ENCODE peak calls at places on chromosomes 3 and 15, in four cellular contexts. One of them, this sample, is unnamed.

GRCh38 chr3:11200679-11200952 is 46.3 kb downstream of the HRH1 start:
- DNase-seq in M059J: no peak
- DNase-seq in activated CD8-positive, alpha-beta memory T cell treated with anti-CD3 and anti-CD28 coated beads for 48 hours: no peak
- DNase-seq in cardiac muscle cell: no peak
- DNase-seq in this sample: no peak

GRCh38 chr3:19147905-19148767 is at the start of gene KCNH8:
- DNase-seq in M059J: no peak
- DNase-seq in activated CD8-positive, alpha-beta memory T cell treated with anti-CD3 and anti-CD28 coated beads for 48 hours: no peak
- DNase-seq in cardiac muscle cell: peak; percentile 56
- DNase-seq in this sample: no peak

GRCh38 chr15:25641762-25642161 is 202.9 kb upstream of the UBE3A start:
- DNase-seq in M059J: no peak
- DNase-seq in activated CD8-positive, alpha-beta memory T cell treated with anti-CD3 and anti-CD28 coated beads for 48 hours: no peak
- DNase-seq in cardiac muscle cell: no peak
- DNase-seq in this sample: no peak

GRCh38 chr15:65192016-65192415 is 6.9 kb upstream of the CLPX start:
- DNase-seq in M059J: peak; percentile 21
- DNase-seq in activated CD8-positive, alpha-beta memory T cell treated with anti-CD3 and anti-CD28 coated beads for 48 hours: no peak
- DNase-seq in cardiac muscle cell: no peak
- DNase-seq in this sample: no peak

GRCh38 chr3:59052803-59053411 is 3.1 kb upstream of the CFAP20DC start:
- DNase-seq in M059J: peak; percentile 39
- DNase-seq in activated CD8-positive, alpha-beta memory T cell treated with anti-CD3 and anti-CD28 coated beads for 48 hours: no peak
- DNase-seq in cardiac muscle cell: peak; percentile 12
- DNase-seq in this sample: peak; percentile 59

GRCh38 chr3:184540777-184541681 is 20.6 kb upstream of the EPHB3 start:
- DNase-seq in M059J: peak; percentile 41
- DNase-seq in activated CD8-positive, alpha-beta memory T cell treated with anti-CD3 and anti-CD28 coated beads for 48 hours: peak; percentile 51
- DNase-seq in cardiac muscle cell: peak; percentile 81
- DNase-seq in this sample: peak; percentile 85

GRCh38 chr3:61926913-61927312 is 365.5 kb downstream of the PTPRG start:
- DNase-seq in M059J: peak; percentile 18
- DNase-seq in activated CD8-positive, alpha-beta memory T cell treated with anti-CD3 and anti-CD28 coated beads for 48 hours: no peak
- DNase-seq in cardiac muscle cell: no peak
- DNase-seq in this sample: no peak

GRCh38 chr15:101135532-101136166 is 116.2 kb downstream of the CHSY1 start:
- DNase-seq in M059J: no peak
- DNase-seq in activated CD8-positive, alpha-beta memory T cell treated with anti-CD3 and anti-CD28 coated beads for 48 hours: no peak
- DNase-seq in cardiac muscle cell: no peak
- DNase-seq in this sample: peak; percentile 67

GRCh38 chr15:91150492-91151160 is 50.6 kb downstream of the SV2B start:
- DNase-seq in M059J: no peak
- DNase-seq in activated CD8-positive, alpha-beta memory T cell treated with anti-CD3 and anti-CD28 coated beads for 48 hours: no peak
- DNase-seq in cardiac muscle cell: no peak
- DNase-seq in this sample: no peak

GRCh38 chr3:38577089-38578080 is 72.1 kb downstream of the SCN5A start:
- DNase-seq in M059J: no peak
- DNase-seq in activated CD8-positive, alpha-beta memory T cell treated with anti-CD3 and anti-CD28 coated beads for 48 hours: no peak
- DNase-seq in cardiac muscle cell: no peak
- DNase-seq in this sample: no peak

GRCh38 chr3:175121225-175121624 is 262.1 kb downstream of the NAALADL2 start:
- DNase-seq in M059J: no peak
- DNase-seq in activated CD8-positive, alpha-beta memory T cell treated with anti-CD3 and anti-CD28 coated beads for 48 hours: no peak
- DNase-seq in cardiac muscle cell: no peak
- DNase-seq in this sample: peak; percentile 33

GRCh38 chr3:160707187-160707789 is 30.3 kb downstream of the ARL14 start:
- DNase-seq in M059J: peak; percentile 68
- DNase-seq in activated CD8-positive, alpha-beta memory T cell treated with anti-CD3 and anti-CD28 coated beads for 48 hours: no peak
- DNase-seq in cardiac muscle cell: peak; percentile 65
- DNase-seq in this sample: peak; percentile 71

GRCh38 chr15:70314652-70315051 is 216.9 kb upstream of the TLE3 start:
- DNase-seq in M059J: no peak
- DNase-seq in activated CD8-positive, alpha-beta memory T cell treated with anti-CD3 and anti-CD28 coated beads for 48 hours: no peak
- DNase-seq in cardiac muscle cell: no peak
- DNase-seq in this sample: no peak

GRCh38 chr3:10926831-10927521 is 65.6 kb upstream of the SLC6A1 start:
- DNase-seq in M059J: no peak
- DNase-seq in activated CD8-positive, alpha-beta memory T cell treated with anti-CD3 and anti-CD28 coated beads for 48 hours: no peak
- DNase-seq in cardiac muscle cell: no peak
- DNase-seq in this sample: no peak

GRCh38 chr15:52488830-52489229 is 39.9 kb downstream of the MYO5A start:
- DNase-seq in M059J: no peak
- DNase-seq in activated CD8-positive, alpha-beta memory T cell treated with anti-CD3 and anti-CD28 coated beads for 48 hours: no peak
- DNase-seq in cardiac muscle cell: peak; percentile 12
- DNase-seq in this sample: no peak

GRCh38 chr3:107265526-107265925 is 111.7 kb upstream of the CCDC54 start:
- DNase-seq in M059J: no peak
- DNase-seq in activated CD8-positive, alpha-beta memory T cell treated with anti-CD3 and anti-CD28 coated beads for 48 hours: no peak
- DNase-seq in cardiac muscle cell: no peak
- DNase-seq in this sample: no peak

GRCh38 chr3:38649500-38650247 is at the start of gene SCN5A:
- DNase-seq in M059J: peak; percentile 31
- DNase-seq in activated CD8-positive, alpha-beta memory T cell treated with anti-CD3 and anti-CD28 coated beads for 48 hours: no peak
- DNase-seq in cardiac muscle cell: peak; percentile 76
- DNase-seq in this sample: peak; percentile 65

GRCh38 chr3:125105116-125105515 is 49.3 kb upstream of the HEG1 start:
- DNase-seq in M059J: no peak
- DNase-seq in activated CD8-positive, alpha-beta memory T cell treated with anti-CD3 and anti-CD28 coated beads for 48 hours: no peak
- DNase-seq in cardiac muscle cell: no peak
- DNase-seq in this sample: no peak

GRCh38 chr3:112046599-112046998 is 12.1 kb downstream of the TMPRSS7 start:
- DNase-seq in M059J: peak; percentile 24
- DNase-seq in activated CD8-positive, alpha-beta memory T cell treated with anti-CD3 and anti-CD28 coated beads for 48 hours: no peak
- DNase-seq in cardiac muscle cell: no peak
- DNase-seq in this sample: no peak

GRCh38 chr3:12436514-12437222 is 47.6 kb upstream of the TSEN2 start:
- DNase-seq in M059J: peak; percentile 77
- DNase-seq in activated CD8-positive, alpha-beta memory T cell treated with anti-CD3 and anti-CD28 coated beads for 48 hours: no peak
- DNase-seq in cardiac muscle cell: no peak
- DNase-seq in this sample: no peak

GRCh38 chr3:112814256-112814655 is 32.4 kb downstream of the CD200R1L start:
- DNase-seq in M059J: peak; percentile 68
- DNase-seq in activated CD8-positive, alpha-beta memory T cell treated with anti-CD3 and anti-CD28 coated beads for 48 hours: no peak
- DNase-seq in cardiac muscle cell: peak; percentile 59
- DNase-seq in this sample: peak; percentile 56

GRCh38 chr15:44536962-44537727 is at the start of gene EIF3J:
- DNase-seq in M059J: peak; percentile 95
- DNase-seq in activated CD8-positive, alpha-beta memory T cell treated with anti-CD3 and anti-CD28 coated beads for 48 hours: no peak
- DNase-seq in cardiac muscle cell: peak; percentile 96
- DNase-seq in this sample: peak; percentile 96

GRCh38 chr15:45704329-45705249 is 69.8 kb downstream of the SQOR start:
- DNase-seq in M059J: no peak
- DNase-seq in activated CD8-positive, alpha-beta memory T cell treated with anti-CD3 and anti-CD28 coated beads for 48 hours: no peak
- DNase-seq in cardiac muscle cell: peak; percentile 74
- DNase-seq in this sample: no peak

GRCh38 chr3:34957707-34958106 is 681.6 kb upstream of the ARPP21 start:
- DNase-seq in M059J: no peak
- DNase-seq in activated CD8-positive, alpha-beta memory T cell treated with anti-CD3 and anti-CD28 coated beads for 48 hours: no peak
- DNase-seq in cardiac muscle cell: no peak
- DNase-seq in this sample: no peak

GRCh38 chr3:14847613-14848541 is 29.1 kb downstream of the FGD5 start:
- DNase-seq in M059J: peak; percentile 19
- DNase-seq in activated CD8-positive, alpha-beta memory T cell treated with anti-CD3 and anti-CD28 coated beads for 48 hours: no peak
- DNase-seq in cardiac muscle cell: no peak
- DNase-seq in this sample: no peak

GRCh38 chr3:189167027-189167766 is 4.6 kb upstream of the TPRG1 start:
- DNase-seq in M059J: peak; percentile 42
- DNase-seq in activated CD8-positive, alpha-beta memory T cell treated with anti-CD3 and anti-CD28 coated beads for 48 hours: no peak
- DNase-seq in cardiac muscle cell: no peak
- DNase-seq in this sample: no peak

GRCh38 chr3:186628756-186629155 is 11.4 kb upstream of the FETUB start:
- DNase-seq in M059J: no peak
- DNase-seq in activated CD8-positive, alpha-beta memory T cell treated with anti-CD3 and anti-CD28 coated beads for 48 hours: no peak
- DNase-seq in cardiac muscle cell: no peak
- DNase-seq in this sample: no peak

GRCh38 chr15:82768414-82769081 is 37.3 kb downstream of the FSD2 start:
- DNase-seq in M059J: peak; percentile 72
- DNase-seq in activated CD8-positive, alpha-beta memory T cell treated with anti-CD3 and anti-CD28 coated beads for 48 hours: no peak
- DNase-seq in cardiac muscle cell: no peak
- DNase-seq in this sample: no peak

GRCh38 chr3:52326976-52327375 is 10.9 kb downstream of the DNAH1 start:
- DNase-seq in M059J: no peak
- DNase-seq in activated CD8-positive, alpha-beta memory T cell treated with anti-CD3 and anti-CD28 coated beads for 48 hours: no peak
- DNase-seq in cardiac muscle cell: no peak
- DNase-seq in this sample: no peak

GRCh38 chr15:22874256-22874655 is 35.8 kb downstream of the NIPA2 start:
- DNase-seq in M059J: no peak
- DNase-seq in activated CD8-positive, alpha-beta memory T cell treated with anti-CD3 and anti-CD28 coated beads for 48 hours: no peak
- DNase-seq in cardiac muscle cell: no peak
- DNase-seq in this sample: no peak

GRCh38 chr3:126850370-126851085 is 132.4 kb upstream of the PLXNA1 start:
- DNase-seq in M059J: peak; percentile 42
- DNase-seq in activated CD8-positive, alpha-beta memory T cell treated with anti-CD3 and anti-CD28 coated beads for 48 hours: no peak
- DNase-seq in cardiac muscle cell: peak; percentile 93
- DNase-seq in this sample: no peak

GRCh38 chr15:77409259-77410156 is 10.4 kb downstream of the PEAK1 start:
- DNase-seq in M059J: peak; percentile 18
- DNase-seq in activated CD8-positive, alpha-beta memory T cell treated with anti-CD3 and anti-CD28 coated beads for 48 hours: no peak
- DNase-seq in cardiac muscle cell: no peak
- DNase-seq in this sample: peak; percentile 90

GRCh38 chr3:69547457-69548014 is 161.6 kb upstream of the FRMD4B start:
- DNase-seq in M059J: peak; percentile 4
- DNase-seq in activated CD8-positive, alpha-beta memory T cell treated with anti-CD3 and anti-CD28 coated beads for 48 hours: no peak
- DNase-seq in cardiac muscle cell: no peak
- DNase-seq in this sample: no peak

GRCh38 chr3:52062499-52062898 is 6.1 kb upstream of the DUSP7 start:
- DNase-seq in M059J: peak; percentile 97
- DNase-seq in activated CD8-positive, alpha-beta memory T cell treated with anti-CD3 and anti-CD28 coated beads for 48 hours: no peak
- DNase-seq in cardiac muscle cell: no peak
- DNase-seq in this sample: no peak

This sample was measured in MM.1S.